ENCODE peak calls at places on chromosomes 13 and 19, in ten cellular contexts. D is Peyer's patch; S is heart right ventricle; Y is bronchial epithelial cell; C is endodermal cell; O is CD4-positive, CD25-positive, alpha-beta regulatory T cell; L is IMR-90; T is right lobe of liver; W is naive thymus-derived CD4-positive, alpha-beta T cell; B is kidney epithelial cell. Z is an unnamed sample. For H3K36me3, the result is how much of the 10 kb centered on the place peaks cover.

GRCh38 chr19:43780706-43781525 is at the start of gene KCNN4:
- DNase-seq in B (no peak), S (no peak), W (peak), Y (peak), L (peak), O (peak), T (no peak), C (no peak), D (peak), Z (peak)

GRCh38 chr19:18429717-18430416 is 8.1 kb downstream of the ISYNA1 start:
- DNase-seq in C (peak), Y (no peak), O (no peak), T (no peak), D (no peak), W (no peak), B (no peak), S (peak), L (no peak), Z (no peak)

GRCh38 chr19:55675661-55676354 is 782 bp downstream of the EPN1 start:
- DNase-seq in W (no peak), L (no peak), D (no peak), T (no peak), O (no peak), B (no peak), S (no peak), C (no peak), Y (peak), Z (no peak)

GRCh38 chr13:64551755-64552154 is 2678.4 kb downstream of the PCDH9 start:
- DNase-seq in B (peak), L (peak), D (no peak), Y (peak), W (no peak), C (no peak), T (no peak), O (no peak), S (no peak), Z (no peak)

GRCh38 chr19:5949792-5950305 is 28.1 kb downstream of the RANBP3 start:
- DNase-seq in O (peak), Y (peak), S (peak), D (no peak), W (no peak), L (no peak), B (no peak), C (no peak), T (no peak), Z (no peak)

GRCh38 chr19:42568006-42568405 is 26.7 kb downstream of the CEACAM8 start:
- DNase-seq in C (no peak), S (no peak), O (no peak), W (no peak), L (no peak), Y (no peak), T (no peak), B (no peak), D (no peak), Z (no peak)

GRCh38 chr13:99875391-99875790 is 96.2 kb downstream of the ZIC5 start:
- DNase-seq in B (no peak), T (no peak), S (no peak), L (no peak), Y (no peak), D (no peak), O (no peak), C (no peak), W (no peak), Z (no peak)

GRCh38 chr13:113245858-113246791 is 36.7 kb downstream of the CUL4A start:
- DNase-seq in S (no peak), C (no peak), D (no peak), L (peak), O (no peak), T (no peak), W (no peak), B (no peak), Y (peak), Z (peak)

GRCh38 chr19:32287086-32287485 is 58.3 kb upstream of the ZNF507 start:
- DNase-seq in L (no peak), W (no peak), B (no peak), Y (no peak), D (no peak), O (no peak), S (no peak), T (no peak), C (no peak), Z (no peak)

GRCh38 chr13:51782026-51782710 is 21.8 kb downstream of the DHRS12 start:
- DNase-seq in Y (no peak), T (peak), B (no peak), C (no peak), L (no peak), S (no peak), D (no peak), O (no peak), W (no peak), Z (no peak)

GRCh38 chr13:99028890-99029289 is 51.0 kb upstream of the DOCK9 start:
- DNase-seq in Y (no peak), W (no peak), O (peak), T (no peak), L (no peak), S (no peak), D (no peak), B (no peak), C (peak), Z (peak)

GRCh38 chr13:109301711-109302110 is 484.7 kb downstream of the IRS2 start:
- DNase-seq in W (no peak), B (no peak), T (no peak), C (no peak), Y (no peak), L (no peak), O (no peak), D (no peak), S (no peak), Z (no peak)

DNA sequence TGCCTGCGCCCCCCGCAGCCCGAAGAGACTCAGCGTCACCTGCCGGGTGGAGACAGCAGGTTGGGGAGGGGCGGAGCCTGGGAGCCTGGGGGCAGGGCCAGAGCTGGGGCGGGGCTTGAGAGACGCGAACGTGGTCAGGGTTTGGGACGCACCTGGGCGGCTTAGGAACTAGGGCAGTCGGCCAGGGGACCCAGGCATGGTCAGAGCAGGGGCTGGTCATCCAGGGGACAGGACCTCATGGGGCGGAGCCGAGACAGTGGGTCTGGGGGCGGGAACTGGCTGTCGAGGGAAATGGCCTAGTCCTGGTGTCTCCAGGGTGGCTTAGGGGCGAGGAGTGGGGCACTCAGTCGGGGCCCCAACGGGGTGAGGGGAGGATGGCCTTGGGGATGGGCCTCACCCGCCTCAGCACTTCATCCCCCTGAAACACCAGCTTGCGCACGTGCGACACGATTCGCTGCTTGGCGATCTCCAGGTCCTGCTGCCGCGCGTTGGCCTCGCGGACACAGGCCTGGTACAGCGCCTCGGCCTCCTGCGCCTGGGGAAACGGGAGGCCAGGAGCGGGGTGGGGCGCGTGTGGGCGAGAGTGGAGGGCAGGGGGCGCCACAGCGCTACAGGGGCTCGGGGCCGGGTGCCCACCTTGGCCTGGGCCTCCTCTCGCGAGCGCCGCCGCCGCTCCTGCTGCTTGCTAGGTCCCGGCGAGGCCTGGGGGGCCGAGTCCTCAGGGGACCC is 5.8 kb downstream of the GMIP start:
- DNase-seq in S (no peak), Y (no peak), C (peak), D (no peak), W (no peak), B (no peak), O (no peak), L (no peak), T (no peak), Z (peak)
- H3K4me3 ChIP-seq in S (no peak), Y (no peak), C (no peak), D (no peak), W (no peak), B (no peak), O (no peak), L (no peak), T (no peak), Z (no peak)

GRCh38 chr19:46736544-46737274 is 9.1 kb upstream of the FKRP start:
- DNase-seq in O (no peak), C (no peak), D (no peak), T (no peak), B (no peak), S (peak), W (no peak), L (no peak), Y (no peak), Z (peak)

GRCh38 chr19:46739290-46739771 is 6.5 kb upstream of the FKRP start:
- DNase-seq in T (no peak), Y (no peak), B (no peak), D (peak), O (no peak), L (no peak), C (no peak), W (no peak), S (peak), Z (peak)

GRCh38 chr19:46733693-46734240 is 12.1 kb upstream of the FKRP start:
- DNase-seq in D (peak), T (no peak), B (no peak), W (no peak), L (no peak), S (no peak), C (no peak), Y (no peak), O (no peak), Z (no peak)

GRCh38 chr19:46737761-46738171 is 8.1 kb upstream of the FKRP start:
- DNase-seq in O (no peak), Y (no peak), S (no peak), C (no peak), W (no peak), L (no peak), D (no peak), T (no peak), B (no peak), Z (no peak)

DNA sequence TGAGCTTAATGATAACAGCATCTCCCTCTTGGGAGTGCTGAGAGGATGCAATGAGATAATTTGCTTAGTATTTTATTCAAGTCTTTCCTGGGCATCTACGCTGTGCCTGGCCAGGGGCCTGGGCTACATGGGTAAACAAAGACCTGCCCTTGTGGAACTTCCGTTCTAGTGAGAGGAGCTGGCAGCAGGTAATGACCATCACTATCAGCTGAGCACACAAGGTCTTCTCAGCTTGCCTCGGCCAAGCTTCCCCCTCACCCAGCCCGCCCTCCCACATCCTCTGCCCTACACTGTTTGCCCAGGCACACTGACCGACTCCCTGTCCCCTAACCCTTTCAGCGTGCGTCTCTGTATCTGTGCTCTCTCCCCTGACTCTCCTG is 8.6 kb upstream of the FKRP start:
- DNase-seq in Y (no peak), O (no peak), C (no peak), W (no peak), D (no peak), B (no peak), S (no peak), T (no peak), L (no peak), Z (peak)
- H3K36me3 ChIP-seq in Y (under half), O (half or more), C (half or more), W (half or more), D (under half), B (under half), S (half or more), T (under half), L (half or more), Z (under half)

GRCh38 chr13:36377822-36378480 is 31.8 kb upstream of the SPART start:
- DNase-seq in B (no peak), W (no peak), L (peak), Y (peak), C (no peak), S (no peak), D (no peak), O (no peak), T (no peak), Z (no peak)
- H3K4me3 ChIP-seq in B (no peak), W (no peak), L (no peak), Y (no peak), C (no peak), S (no peak), D (no peak), O (no peak), T (no peak), Z (no peak)

DNA sequence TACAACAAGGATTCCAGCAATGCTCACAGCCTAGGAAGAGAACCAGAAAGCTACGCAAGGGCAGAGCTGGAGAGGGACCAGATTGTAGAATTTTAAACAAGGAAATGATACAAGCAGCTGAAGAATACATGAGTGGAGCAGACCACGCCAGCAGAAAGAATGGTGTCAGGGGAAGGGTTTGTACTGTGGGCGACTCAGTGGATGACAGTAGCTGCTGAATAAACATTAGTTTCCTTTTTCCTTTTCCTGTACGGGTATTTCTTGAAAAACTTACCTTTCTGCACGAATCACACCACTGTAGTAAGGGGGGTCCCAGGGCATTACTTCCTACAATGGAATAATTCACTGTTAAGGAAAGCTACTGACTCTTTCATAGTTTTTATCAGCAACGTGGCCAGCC is 30.6 kb downstream of the MIPEP start:
- DNase-seq in L (peak), S (no peak), B (no peak), D (no peak), C (no peak), W (no peak), T (no peak), Y (no peak), O (no peak), Z (no peak)
- H3K36me3 ChIP-seq in L (under half), S (half or more), B (under half), D (under half), C (under half), W (under half), T (under half), Y (under half), O (under half), Z (under half)

GRCh38 chr19:1373534-1374249 is 10.0 kb upstream of the NDUFS7 start:
- DNase-seq in S (peak), B (no peak), L (peak), T (peak), O (no peak), W (no peak), D (no peak), Y (no peak), C (no peak), Z (no peak)

GRCh38 chr19:1377176-1377964 is 6.3 kb upstream of the NDUFS7 start:
- DNase-seq in T (no peak), S (no peak), D (no peak), Y (no peak), L (no peak), W (no peak), O (no peak), C (no peak), B (no peak), Z (no peak)

GRCh38 chr19:1373042-1373533 is 10.6 kb upstream of the NDUFS7 start:
- DNase-seq in B (no peak), C (no peak), S (no peak), Y (no peak), W (no peak), D (peak), T (no peak), O (no peak), L (no peak), Z (no peak)

GRCh38 chr19:1376415-1376805 is 7.3 kb upstream of the NDUFS7 start:
- DNase-seq in B (no peak), C (no peak), S (no peak), W (no peak), L (no peak), O (no peak), T (no peak), Y (no peak), D (no peak), Z (no peak)

DNA sequence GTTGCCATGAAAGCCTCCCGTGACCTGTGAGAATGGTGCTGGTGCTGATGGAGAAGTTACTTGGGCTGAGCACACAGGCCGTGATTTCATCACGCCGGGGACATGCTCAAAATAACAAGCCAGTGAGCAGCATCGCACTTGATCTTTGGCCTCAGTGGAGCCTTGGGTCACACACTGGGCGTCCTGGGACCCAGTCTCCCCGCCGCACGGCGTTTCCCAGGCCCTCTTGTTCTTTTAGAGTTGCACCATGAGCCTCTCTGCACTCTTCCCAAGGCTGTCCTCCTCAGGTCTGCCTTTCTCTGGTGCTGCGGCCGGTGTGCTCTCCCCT is 9.5 kb upstream of the NDUFS7 start:
- DNase-seq in S (no peak), O (no peak), Y (no peak), W (no peak), D (no peak), T (no peak), L (no peak), B (no peak), C (no peak), Z (no peak)
- H3K4me3 ChIP-seq in S (no peak), O (no peak), Y (no peak), W (no peak), D (no peak), T (peak), L (no peak), B (no peak), C (no peak), Z (no peak)

GRCh38 chr19:39349326-39349725 is 7.1 kb downstream of the SAMD4B start:
- DNase-seq in T (no peak), Y (no peak), L (no peak), S (no peak), C (no peak), B (no peak), W (no peak), O (no peak), D (no peak), Z (no peak)

GRCh38 chr19:39342647-39343305 is 555 bp downstream of the SAMD4B start:
- DNase-seq in C (no peak), L (no peak), O (no peak), D (no peak), W (no peak), B (no peak), S (peak), T (peak), Y (no peak), Z (peak)

GRCh38 chr19:39347332-39348227 is 5.4 kb downstream of the SAMD4B start:
- DNase-seq in D (no peak), B (no peak), Y (no peak), O (no peak), T (no peak), L (peak), S (no peak), W (no peak), C (no peak), Z (no peak)

GRCh38 chr19:39341720-39342604 is at the start of gene SAMD4B:
- DNase-seq in O (peak), C (peak), Y (peak), B (peak), T (peak), S (peak), L (peak), D (peak), W (peak), Z (peak)

DNA sequence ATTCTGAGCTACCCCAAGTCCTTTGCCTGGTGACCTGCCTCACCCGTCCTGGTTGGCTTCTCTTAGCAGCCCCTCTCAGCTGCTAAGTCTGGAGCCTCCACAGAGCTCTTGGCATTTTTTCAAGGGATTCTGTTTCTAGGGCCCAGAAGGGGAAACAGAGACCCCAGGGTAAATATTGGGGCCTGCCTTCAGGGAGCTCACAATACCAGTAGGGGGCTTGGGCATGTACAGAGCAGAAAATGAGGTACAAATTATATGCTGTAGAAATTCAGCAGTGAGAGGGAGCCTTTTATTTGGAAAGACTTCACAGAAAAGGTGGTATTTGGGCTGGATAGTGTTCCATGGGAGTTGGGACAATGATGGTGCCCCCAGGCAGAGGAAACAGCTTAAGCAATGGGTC is 3.7 kb downstream of the SAMD4B start:
- DNase-seq in B (no peak), C (no peak), T (no peak), D (no peak), Y (no peak), W (no peak), L (no peak), O (no peak), S (no peak), Z (no peak)
- H3K36me3 ChIP-seq in B (under half), C (under half), T (under half), D (under half), Y (under half), W (under half), L (under half), O (under half), S (half or more), Z (under half)

DNA sequence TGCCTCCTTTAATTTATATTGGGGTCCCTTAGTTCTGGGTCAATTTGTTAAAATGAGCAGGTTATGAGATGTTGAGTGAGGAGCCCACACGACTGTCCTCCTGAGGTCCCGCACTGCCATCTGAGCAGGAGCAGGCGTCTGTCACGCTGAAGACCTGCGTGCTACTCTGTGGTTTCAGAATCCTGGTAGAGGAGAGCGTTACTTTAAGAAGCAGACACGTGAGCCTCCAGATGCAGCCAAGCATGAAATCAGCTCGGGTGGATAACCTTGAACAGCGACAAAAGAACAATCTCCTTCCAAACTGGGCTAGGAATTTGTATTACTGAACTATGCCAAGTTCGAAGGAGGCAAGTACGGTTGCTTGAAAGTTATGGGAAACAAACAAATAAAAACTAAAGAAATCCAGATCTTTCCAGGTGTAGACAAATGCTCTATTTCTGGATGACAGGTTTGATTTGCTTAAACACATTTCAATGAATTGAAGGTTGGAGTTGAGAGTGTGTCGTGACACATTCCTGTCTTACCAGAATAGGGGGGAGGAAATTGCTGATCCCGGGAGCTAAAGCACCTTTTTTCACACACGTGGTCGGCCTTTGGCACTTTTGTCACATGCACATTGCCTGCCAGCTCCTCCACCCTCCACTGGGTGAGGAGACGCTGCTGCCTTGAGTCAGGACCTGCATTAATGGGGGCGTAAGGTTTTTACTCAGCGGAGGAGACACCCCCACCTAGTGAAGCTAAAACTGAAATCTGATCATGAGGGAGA is 945.5 kb upstream of the SLC10A2 start:
- DNase-seq in O (no peak), D (no peak), W (no peak), L (no peak), C (peak), S (no peak), Y (no peak), T (no peak), B (no peak), Z (peak)
- H3K4me3 ChIP-seq in O (no peak), D (no peak), W (no peak), L (no peak), C (no peak), S (no peak), Y (peak), T (no peak), B (no peak), Z (no peak)

Z was measured in H7.